ENCODE peak calls at places on chromosomes 13 and 19, in six cellular contexts. One of them, this sample, is unnamed.
A peak's percentile ranks its signal among the peaks of the same experiment; 100 is the strongest.

GRCh38 chr13:29758591-29759114 is 91.8 kb downstream of the UBL3 start:
- DNase-seq in IMR-90: no peak
- DNase-seq in stomach: peak; percentile 35
- DNase-seq in AG04450: no peak
- DNase-seq in neural progenitor cell: no peak
- DNase-seq in naive thymus-derived CD4-positive, alpha-beta T cell: peak; percentile 22
- DNase-seq in this sample: no peak

GRCh38 chr13:110546933-110547332 is 14.6 kb downstream of the RAB20 start:
- DNase-seq in stomach: peak; percentile 95
- DNase-seq in AG04450: peak; percentile 57
- DNase-seq in naive thymus-derived CD4-positive, alpha-beta T cell: no peak
- DNase-seq in neural progenitor cell: no peak
- DNase-seq in IMR-90: peak; percentile 89
- DNase-seq in this sample: peak; percentile 97

GRCh38 chr19:54969647-54970046 is 3.5 kb downstream of the NLRP2 start:
- DNase-seq in AG04450: no peak
- DNase-seq in stomach: no peak
- DNase-seq in naive thymus-derived CD4-positive, alpha-beta T cell: no peak
- DNase-seq in neural progenitor cell: no peak
- DNase-seq in IMR-90: no peak
- DNase-seq in this sample: no peak

GRCh38 chr19:56566904-56567273 is 379 bp upstream of the ZNF470 start:
- DNase-seq in AG04450: no peak
- DNase-seq in naive thymus-derived CD4-positive, alpha-beta T cell: no peak
- DNase-seq in stomach: peak; percentile 46
- DNase-seq in IMR-90: no peak
- DNase-seq in neural progenitor cell: no peak
- DNase-seq in this sample: peak; percentile 59

GRCh38 chr13:44111701-44112100 is 232.0 kb downstream of the LACC1 start:
- DNase-seq in AG04450: no peak
- DNase-seq in stomach: no peak
- DNase-seq in IMR-90: no peak
- DNase-seq in neural progenitor cell: no peak
- DNase-seq in naive thymus-derived CD4-positive, alpha-beta T cell: no peak
- DNase-seq in this sample: no peak

GRCh38 chr13:39419866-39420265 is 183.1 kb downstream of the LHFPL6 start:
- DNase-seq in neural progenitor cell: peak; percentile 20
- DNase-seq in stomach: no peak
- DNase-seq in naive thymus-derived CD4-positive, alpha-beta T cell: no peak
- DNase-seq in IMR-90: no peak
- DNase-seq in AG04450: no peak
- DNase-seq in this sample: no peak

GRCh38 chr13:100044936-100045335 is 44.0 kb upstream of the PCCA start:
- DNase-seq in neural progenitor cell: no peak
- DNase-seq in stomach: no peak
- DNase-seq in naive thymus-derived CD4-positive, alpha-beta T cell: no peak
- DNase-seq in IMR-90: no peak
- DNase-seq in AG04450: no peak
- DNase-seq in this sample: no peak

GRCh38 chr19:38209671-38210457 is 14.2 kb downstream of the DPF1 start:
- DNase-seq in neural progenitor cell: peak; percentile 87
- DNase-seq in IMR-90: peak; percentile 37
- DNase-seq in stomach: peak; percentile 49
- DNase-seq in naive thymus-derived CD4-positive, alpha-beta T cell: no peak
- DNase-seq in AG04450: no peak
- DNase-seq in this sample: peak; percentile 68

GRCh38 chr19:47719047-47719885 is 6.0 kb downstream of the EHD2 start:
- DNase-seq in naive thymus-derived CD4-positive, alpha-beta T cell: no peak
- DNase-seq in AG04450: peak; percentile 99
- DNase-seq in IMR-90: peak; percentile 99
- DNase-seq in neural progenitor cell: no peak
- DNase-seq in stomach: peak; percentile 60
- DNase-seq in this sample: peak; percentile 98

GRCh38 chr19:6739884-6740588 is 556 bp downstream of the TRIP10 start:
- DNase-seq in AG04450: no peak
- DNase-seq in neural progenitor cell: peak; percentile 74
- DNase-seq in naive thymus-derived CD4-positive, alpha-beta T cell: peak; percentile 29
- DNase-seq in stomach: peak; percentile 39
- DNase-seq in IMR-90: no peak
- DNase-seq in this sample: peak; percentile 57
- H3K4me3 ChIP-seq in AG04450: peak overlapping the region; percentile 82
- H3K4me3 ChIP-seq in neural progenitor cell: peak overlapping the region; percentile 80
- H3K4me3 ChIP-seq in naive thymus-derived CD4-positive, alpha-beta T cell: peak overlapping the region; percentile 54
- H3K4me3 ChIP-seq in stomach: peak overlapping the region; percentile 74
- H3K4me3 ChIP-seq in IMR-90: peak overlapping the region; percentile 93
- H3K4me3 ChIP-seq in this sample: peak overlapping the region; percentile 87

DNA sequence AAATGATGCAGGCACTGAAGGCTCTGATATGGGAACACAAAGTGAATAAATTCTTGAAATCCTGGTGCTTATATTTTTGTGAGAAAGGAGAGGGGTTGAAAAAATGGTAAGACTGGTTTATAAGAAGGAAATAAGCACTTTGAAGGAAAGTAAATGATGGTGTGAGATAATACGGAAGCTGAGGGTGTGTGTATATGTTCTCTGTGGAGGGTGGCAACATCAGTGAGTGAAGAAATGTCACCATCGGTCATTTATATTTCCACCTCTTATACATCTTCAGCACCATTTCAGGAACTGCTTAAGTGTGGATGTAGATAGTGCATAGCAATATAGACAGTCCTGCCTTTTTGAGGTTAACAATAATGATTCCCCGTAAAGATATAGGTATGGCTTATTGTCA is 17.5 kb downstream of the ZNF136 start:
- DNase-seq in neural progenitor cell: no peak
- DNase-seq in stomach: no peak
- DNase-seq in naive thymus-derived CD4-positive, alpha-beta T cell: no peak
- DNase-seq in AG04450: no peak
- DNase-seq in IMR-90: no peak
- DNase-seq in this sample: no peak
- H3K9me3 ChIP-seq in neural progenitor cell: peaks cover 6% of the 10 kb centered on the region
- H3K9me3 ChIP-seq in stomach: peaks cover 8% of the 10 kb centered on the region
- H3K9me3 ChIP-seq in naive thymus-derived CD4-positive, alpha-beta T cell: peaks cover 35% of the 10 kb centered on the region
- H3K9me3 ChIP-seq in AG04450: peaks cover 64% of the 10 kb centered on the region
- H3K9me3 ChIP-seq in IMR-90: peaks cover 57% of the 10 kb centered on the region
- H3K9me3 ChIP-seq in this sample: peaks cover 75% of the 10 kb centered on the region

GRCh38 chr13:54614729-54615128 is 1586.1 kb downstream of the OLFM4 start:
- DNase-seq in IMR-90: no peak
- DNase-seq in neural progenitor cell: peak; percentile 16
- DNase-seq in naive thymus-derived CD4-positive, alpha-beta T cell: no peak
- DNase-seq in stomach: no peak
- DNase-seq in AG04450: no peak
- DNase-seq in this sample: no peak
- H3K4me3 ChIP-seq in IMR-90: no peak overlapping the region
- H3K4me3 ChIP-seq in neural progenitor cell: no peak overlapping the region
- H3K4me3 ChIP-seq in naive thymus-derived CD4-positive, alpha-beta T cell: no peak overlapping the region
- H3K4me3 ChIP-seq in stomach: no peak overlapping the region
- H3K4me3 ChIP-seq in AG04450: no peak overlapping the region
- H3K4me3 ChIP-seq in this sample: no peak overlapping the region

DNA sequence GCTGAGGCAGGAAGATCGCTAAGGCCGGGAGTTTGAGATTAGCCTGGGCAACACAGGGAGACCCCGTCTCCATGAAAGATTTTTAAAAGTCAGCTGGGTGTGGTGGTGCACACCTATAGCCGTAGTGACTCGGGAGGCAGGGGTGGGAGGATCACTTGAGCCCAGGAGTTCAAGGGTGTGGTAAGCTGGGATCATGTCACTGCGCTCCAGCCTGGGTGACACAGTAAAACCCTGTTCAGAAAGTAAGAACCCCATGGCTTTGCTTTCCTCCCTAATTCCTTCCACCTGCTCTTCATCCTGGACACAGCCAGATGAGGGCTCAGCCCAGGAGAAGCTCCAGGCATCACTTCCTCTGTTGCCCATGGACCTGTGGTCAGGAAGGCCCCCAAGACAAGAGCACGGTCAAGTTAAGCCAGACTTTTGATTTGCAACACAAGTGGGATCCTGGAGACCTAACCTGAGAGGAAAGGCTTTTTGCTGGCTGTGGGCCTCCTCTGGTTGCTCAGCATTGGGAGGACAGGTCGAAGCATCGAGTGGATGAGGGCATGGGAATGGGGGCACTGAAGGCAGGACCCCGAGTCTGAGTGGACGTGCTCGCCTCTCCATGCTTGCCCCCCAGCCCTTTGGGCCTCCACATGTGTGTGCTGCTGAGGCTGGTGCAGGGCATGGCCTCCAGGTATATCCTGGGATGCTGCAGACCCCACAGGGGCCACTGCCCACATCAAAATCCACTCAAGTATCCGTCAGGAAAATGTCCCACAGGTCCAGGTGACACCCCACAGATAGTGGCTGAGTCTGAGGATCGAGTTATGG is 25.4 kb downstream of the TUBA3C start:
- DNase-seq in IMR-90: no peak
- DNase-seq in naive thymus-derived CD4-positive, alpha-beta T cell: no peak
- DNase-seq in neural progenitor cell: no peak
- DNase-seq in stomach: no peak
- DNase-seq in AG04450: no peak
- DNase-seq in this sample: no peak
- H3K9me3 ChIP-seq in IMR-90: peaks cover 73% of the 10 kb centered on the region
- H3K9me3 ChIP-seq in naive thymus-derived CD4-positive, alpha-beta T cell: no peaks in the 10 kb centered on the region
- H3K9me3 ChIP-seq in neural progenitor cell: peaks cover 7% of the 10 kb centered on the region
- H3K9me3 ChIP-seq in stomach: no peaks in the 10 kb centered on the region
- H3K9me3 ChIP-seq in AG04450: peaks cover 100% of the 10 kb centered on the region
- H3K9me3 ChIP-seq in this sample: no peaks in the 10 kb centered on the region